ENCODE peak calls at places on chromosomes 5 and 9, in eight cellular contexts. J is mesothelial cell of epicardium, T is choroid plexus epithelial cell, A is Caco-2, O is psoas muscle, C is lower lobe of right lung, W is chondrocyte, I is breast epithelium. P is an unnamed sample.

GRCh38 chr5:138330813-138331448 is 673 bp downstream of the CDC25C start:
- DNase-seq in A (no peak), I (no peak), W (no peak), O (no peak), T (no peak), C (no peak), J (no peak), P (no peak)

GRCh38 chr9:93827545-93828330 is 127.4 kb downstream of the BARX1 start:
- DNase-seq in O (peak; percentile 45), C (peak; percentile 62), I (no peak), W (no peak), A (peak; percentile 43), J (peak; percentile 78), T (peak; percentile 61), P (peak; percentile 7)

GRCh38 chr5:132853323-132853722 is 12.9 kb downstream of the GDF9 start:
- DNase-seq in W (no peak), O (no peak), I (no peak), C (no peak), J (no peak), A (no peak), T (no peak), P (no peak)

GRCh38 chr9:93336720-93337119 is 114.8 kb upstream of the FAM120A start:
- DNase-seq in T (no peak), C (no peak), I (no peak), W (no peak), A (no peak), J (no peak), O (no peak), P (no peak)

GRCh38 chr9:129143461-129143927 is 32.3 kb downstream of the PTPA start:
- DNase-seq in O (peak; percentile 69), A (peak; percentile 69), W (no peak), C (peak; percentile 66), I (no peak), J (no peak), T (peak; percentile 91), P (no peak)

GRCh38 chr5:127871448-127872153 is 168.4 kb downstream of the CCDC192 start:
- DNase-seq in A (no peak), W (no peak), C (no peak), O (no peak), J (no peak), I (no peak), T (no peak), P (peak; percentile 41)

GRCh38 chr5:52787600-52788504 is at the start of the genes ITGA1 and PELO:
- DNase-seq in O (peak; percentile 79), I (peak; percentile 67), A (peak; percentile 90), J (peak; percentile 60), W (peak; percentile 90), T (peak; percentile 82), C (peak; percentile 74), P (peak; percentile 79)

GRCh38 chr5:39411051-39411450 is 13.7 kb downstream of the DAB2 start:
- DNase-seq in J (no peak), C (no peak), W (no peak), A (no peak), O (no peak), T (peak; percentile 83), I (no peak), P (peak; percentile 37)

GRCh38 chr5:6749026-6749716 is 35.9 kb downstream of the TENT4A start:
- DNase-seq in J (no peak), C (no peak), W (no peak), I (no peak), A (no peak), O (no peak), T (no peak), P (no peak)

GRCh38 chr5:139246394-139246793 is 47.1 kb upstream of the MATR3 start:
- DNase-seq in O (peak; percentile 14), C (peak; percentile 54), J (no peak), T (peak; percentile 46), A (no peak), I (no peak), W (no peak), P (peak; percentile 36)

GRCh38 chr5:85108471-85108870 is 723.8 kb upstream of the EDIL3 start:
- DNase-seq in O (no peak), A (no peak), T (no peak), J (no peak), W (no peak), C (no peak), I (no peak), P (no peak)
- TF ChIP-seq CTCF in O (no peak), A (no peak), T (no peak), J (no peak), W (peak; percentile 57), C (no peak), I (no peak), P (peak; percentile 10)

GRCh38 chr9:16870606-16871357 is at the start of gene BNC2:
- DNase-seq in A (peak; percentile 12), W (no peak), C (peak; percentile 62), J (peak; percentile 78), T (peak; percentile 77), I (no peak), O (peak; percentile 52), P (peak; percentile 13)
- TF ChIP-seq CTCF in A (no peak), W (peak; percentile 57), C (no peak), J (no peak), T (peak; percentile 34), I (no peak), O (no peak), P (no peak)

GRCh38 chr9:72364679-72365524 is at the start of gene ZFAND5:
- DNase-seq in C (peak; percentile 100), I (peak; percentile 99), T (peak; percentile 99), W (peak; percentile 100), J (peak; percentile 96), A (peak; percentile 83), O (peak; percentile 100), P (peak; percentile 99)
- TF ChIP-seq CTCF in C (peak; percentile 7), I (no peak), T (no peak), W (peak; percentile 42), J (no peak), A (no peak), O (no peak), P (peak; percentile 29)

DNA sequence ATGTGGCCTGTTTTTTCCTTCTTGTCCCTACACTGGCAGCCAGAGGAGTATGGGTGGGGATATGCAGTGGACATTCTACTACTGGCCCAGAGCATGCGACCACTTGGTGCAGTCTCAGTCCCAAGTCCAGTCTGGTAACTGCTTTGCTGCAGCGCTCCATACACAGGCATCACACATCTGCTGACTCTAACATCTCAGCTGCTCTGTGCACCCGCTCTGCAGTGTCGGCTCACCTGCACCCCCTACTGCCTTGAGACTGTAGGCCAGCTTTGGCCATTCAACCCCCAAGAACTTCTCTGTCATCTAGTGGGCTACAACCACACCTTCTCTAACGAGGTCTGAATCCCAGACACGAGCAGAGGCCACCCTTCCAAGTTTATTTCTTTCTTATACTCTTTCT is 46.4 kb upstream of the SLCO6A1 start:
- DNase-seq in I (no peak), W (no peak), C (no peak), A (peak; percentile 66), T (peak; percentile 28), J (no peak), O (no peak), P (no peak)
- TF ChIP-seq CTCF in I (no peak), W (peak; percentile 47), C (no peak), A (peak; percentile 61), T (peak; percentile 53), J (no peak), O (no peak), P (peak; percentile 24)

DNA sequence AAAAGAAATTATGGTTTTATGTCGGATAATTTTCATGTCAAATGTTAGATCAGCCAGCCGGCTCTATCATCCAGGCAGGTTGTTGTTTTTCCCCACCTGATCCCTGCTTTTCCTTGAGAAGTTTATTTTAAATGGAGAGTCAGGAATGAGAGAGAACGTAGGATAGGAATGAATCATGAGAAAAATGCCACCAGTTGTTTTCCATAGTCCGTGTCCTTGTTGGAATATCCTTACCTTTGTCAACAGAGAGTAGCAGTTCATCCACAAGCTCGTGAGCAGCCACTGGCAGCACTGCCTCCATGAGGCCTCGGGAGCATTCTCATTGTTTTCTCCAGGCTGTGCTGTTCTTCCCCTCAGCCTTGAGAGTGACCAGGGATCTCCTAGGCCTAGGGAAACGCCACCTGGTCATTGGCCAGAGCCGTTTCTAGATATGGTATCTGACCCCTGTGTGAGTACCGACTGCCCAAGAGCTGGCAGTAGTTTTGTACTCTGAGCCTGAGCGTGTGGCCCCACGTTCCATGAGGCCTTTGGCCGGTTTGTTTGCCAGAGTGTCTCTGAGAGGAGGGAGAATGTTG is 293.3 kb downstream of the FANCC start:
- DNase-seq in O (peak; percentile 38), J (no peak), I (no peak), A (no peak), T (no peak), C (no peak), W (no peak), P (no peak)
- TF ChIP-seq CTCF in O (peak; percentile 3), J (no peak), I (no peak), A (no peak), T (peak; percentile 27), C (no peak), W (peak; percentile 42), P (peak; percentile 2)

DNA sequence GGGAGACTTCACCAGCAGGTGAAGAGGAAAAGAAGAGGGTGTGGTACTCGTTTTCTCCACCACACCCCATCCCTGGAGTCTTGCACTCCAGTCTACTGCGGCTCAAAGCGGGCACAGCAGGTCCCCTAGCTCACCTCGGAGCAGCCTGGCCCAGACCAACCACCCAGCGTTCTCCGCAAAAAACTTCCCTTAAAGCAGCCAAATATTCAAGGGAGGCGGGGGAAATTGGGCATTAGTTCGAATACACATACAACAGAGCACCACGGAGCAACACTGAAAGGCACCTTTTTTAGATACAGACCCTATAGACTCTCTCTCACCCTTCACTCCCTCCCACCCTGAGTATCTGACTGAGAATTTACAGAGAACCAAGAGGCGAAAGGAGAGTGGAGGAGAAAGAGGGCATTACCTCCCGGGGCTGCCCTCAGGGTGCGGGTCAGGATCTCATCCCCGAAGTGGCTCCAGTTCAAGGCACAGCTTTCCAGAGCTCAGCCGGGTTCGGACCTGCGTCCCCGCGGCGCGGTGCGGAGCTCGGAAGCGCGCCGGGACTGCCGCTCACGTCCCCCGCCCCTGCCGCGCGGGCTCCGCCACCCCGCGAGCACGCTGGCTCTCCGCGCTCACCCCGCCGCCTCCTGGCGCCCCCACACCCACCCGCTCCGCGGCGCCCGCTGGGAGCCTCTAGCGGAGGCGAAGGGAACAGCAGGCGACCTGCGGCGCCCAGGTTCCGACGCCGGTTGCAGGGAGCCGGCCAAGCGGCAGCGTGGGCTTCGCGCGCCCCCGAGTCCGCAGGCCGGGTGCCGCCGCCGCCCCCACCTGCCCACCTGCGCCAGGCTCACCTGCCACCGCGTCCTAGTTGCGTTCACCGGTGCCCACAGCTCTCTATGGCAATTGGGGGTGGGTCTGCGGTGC is 1638.7 kb upstream of the C9orf72 start:
- DNase-seq in W (no peak), J (peak; percentile 86), T (peak; percentile 35), I (no peak), C (peak; percentile 50), O (peak; percentile 34), A (peak; percentile 35), P (no peak)
- TF ChIP-seq CTCF in W (peak; percentile 83), J (peak; percentile 82), T (peak; percentile 64), I (no peak), C (peak; percentile 62), O (peak; percentile 36), A (peak; percentile 28), P (peak; percentile 60)

P was measured in HFFc6.